ENCODE peak calls at places on chromosomes 2 and 18, in four cellular contexts. Q, T, B and R are unnamed samples.

GRCh38 chr2:131145040-131145439 is 39.9 kb downstream of the PLEKHB2 start:
- DNase-seq in B (no peak), T (no peak), Q (no peak), R (no peak)

GRCh38 chr2:165698621-165698946 is 95.5 kb downstream of the GALNT3 start:
- DNase-seq in B (peak), Q (peak), T (peak), R (peak)

GRCh38 chr2:128268611-128269357 is 49.9 kb downstream of the HS6ST1 start:
- DNase-seq in Q (no peak), T (no peak), B (no peak), R (no peak)

GRCh38 chr2:233223059-233223894 is 28.2 kb upstream of the ATG16L1 start:
- DNase-seq in Q (no peak), B (no peak), T (no peak), R (no peak)

GRCh38 chr18:10453885-10454772 is at the start of gene APCDD1:
- DNase-seq in T (no peak), B (no peak), Q (peak), R (peak)

GRCh38 chr2:127415593-127416485 is 2.4 kb upstream of the PROC start:
- DNase-seq in Q (peak), B (peak), T (peak), R (peak)

GRCh38 chr2:128783896-128784295 is 465.2 kb upstream of the HS6ST1 start:
- DNase-seq in Q (no peak), B (no peak), T (no peak), R (no peak)

GRCh38 chr2:239285071-239285931 is 115.5 kb downstream of the HDAC4 start:
- DNase-seq in Q (no peak), B (peak), T (no peak), R (peak)

GRCh38 chr2:68379184-68379708 is 14.2 kb downstream of the PLEK start:
- DNase-seq in T (no peak), B (no peak), Q (no peak), R (no peak)

GRCh38 chr18:34803877-34804276 is 93.8 kb downstream of the DTNA start:
- DNase-seq in B (no peak), T (no peak), Q (no peak), R (no peak)

GRCh38 chr2:79178073-79178720 is 18.6 kb upstream of the REG3A start:
- DNase-seq in Q (no peak), T (no peak), B (no peak), R (no peak)

GRCh38 chr18:9701604-9702324 is 6.3 kb upstream of the RAB31 start:
- DNase-seq in B (peak), T (no peak), Q (no peak), R (no peak)

GRCh38 chr18:35178260-35178659 is 62.6 kb upstream of the ZNF397 start:
- DNase-seq in Q (no peak), T (no peak), B (no peak), R (peak)

GRCh38 chr18:3186678-3187658 is 32.8 kb downstream of the MYOM1 start:
- DNase-seq in Q (no peak), T (no peak), B (peak), R (no peak)

GRCh38 chr18:72107647-72108046 is 436.5 kb downstream of the CBLN2 start:
- DNase-seq in B (no peak), Q (no peak), T (no peak), R (no peak)

GRCh38 chr2:235868224-235868623 is 300.0 kb downstream of the GBX2 start:
- DNase-seq in Q (no peak), B (no peak), T (no peak), R (peak)

GRCh38 chr18:78639597-78639950 is 340.0 kb upstream of the SALL3 start:
- DNase-seq in Q (no peak), B (no peak), T (no peak), R (no peak)

GRCh38 chr2:62708751-62709150 is 3.2 kb downstream of the EHBP1 start:
- DNase-seq in Q (no peak), T (no peak), B (no peak), R (no peak)

GRCh38 chr2:229520582-229521221 is 193.7 kb downstream of the DNER start:
- DNase-seq in T (no peak), B (no peak), Q (no peak), R (no peak)

GRCh38 chr2:212845941-212846340 is 305.5 kb downstream of the IKZF2 start:
- DNase-seq in B (no peak), Q (no peak), T (no peak), R (no peak)

GRCh38 chr2:209579236-209579749 is 155.4 kb downstream of the MAP2 start:
- DNase-seq in B (no peak), Q (no peak), T (no peak), R (peak)

GRCh38 chr2:120765911-120766757 is 30.5 kb downstream of the GLI2 start:
- DNase-seq in Q (no peak), B (no peak), T (no peak), R (no peak)

GRCh38 chr2:33848486-33848885 is 249.4 kb upstream of the FAM98A start:
- DNase-seq in Q (no peak), B (no peak), T (no peak), R (no peak)

GRCh38 chr2:226427538-226428307 is 371.9 kb downstream of the IRS1 start:
- DNase-seq in Q (peak), B (no peak), T (peak), R (peak)

GRCh38 chr2:124024491-124025348 is at the start of gene CNTNAP5:
- DNase-seq in T (no peak), B (peak), Q (no peak), R (peak)

GRCh38 chr2:68594674-68595492 is 48.5 kb upstream of the PROKR1 start:
- DNase-seq in Q (peak), T (peak), B (peak), R (peak)

GRCh38 chr2:10883880-10884529 is 27.7 kb upstream of the KCNF1 start:
- DNase-seq in Q (no peak), B (no peak), T (no peak), R (no peak)

GRCh38 chr2:42086500-42086953 is 38.7 kb downstream of the PKDCC start:
- DNase-seq in T (peak), B (peak), Q (peak), R (peak)

GRCh38 chr2:65228249-65228750 is 669 bp downstream of the ACTR2 start:
- DNase-seq in B (no peak), T (no peak), Q (no peak), R (peak)

GRCh38 chr2:226431301-226431955 is 368.2 kb downstream of the IRS1 start:
- DNase-seq in T (no peak), Q (no peak), B (no peak), R (no peak)

GRCh38 chr2:207251573-207252192 is 85.9 kb upstream of the KLF7 start:
- DNase-seq in B (no peak), Q (no peak), T (no peak), R (no peak)

GRCh38 chr2:207252979-207253640 is 87.4 kb upstream of the KLF7 start:
- DNase-seq in Q (no peak), T (no peak), B (no peak), R (no peak)

GRCh38 chr2:207251022-207251421 is 85.3 kb upstream of the KLF7 start:
- DNase-seq in T (no peak), Q (no peak), B (no peak), R (no peak)

GRCh38 chr2:207253946-207254345 is 88.2 kb upstream of the KLF7 start:
- DNase-seq in T (no peak), Q (peak), B (no peak), R (no peak)

DNA sequence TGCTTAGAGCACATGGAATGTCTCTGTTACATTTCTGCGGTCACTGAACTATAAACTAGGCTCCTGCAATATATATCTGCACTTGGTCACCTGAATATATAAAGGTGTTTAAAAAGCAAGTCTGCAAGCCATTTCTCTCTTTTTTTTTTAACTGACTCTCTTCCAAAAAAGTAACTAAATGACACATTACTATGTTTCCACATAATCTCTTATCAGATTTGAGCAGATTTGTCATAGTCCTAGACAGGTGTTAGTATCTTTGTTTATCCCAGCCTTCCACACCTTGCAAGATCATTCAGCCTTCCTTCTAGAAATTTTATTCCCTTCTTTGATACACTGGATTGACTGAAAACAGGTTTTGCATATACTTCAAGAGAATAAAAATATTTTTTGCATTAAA is 86.7 kb upstream of the KLF7 start:
- DNase-seq in B (no peak), Q (no peak), T (no peak), R (no peak)
- TF ChIP-seq POLR2A in B (no peak), Q (no peak), T (no peak), R (no peak)

GRCh38 chr2:29039718-29040480 is 34.4 kb downstream of the PCARE start:
- DNase-seq in Q (no peak), T (no peak), B (no peak), R (no peak)
- TF ChIP-seq MAX in Q (no peak), T (no peak), B (no peak), R (no peak)

GRCh38 chr2:216653093-216653799 is 20.0 kb downstream of the IGFBP2 start:
- DNase-seq in Q (no peak), B (no peak), T (no peak), R (no peak)
- H3K4me3 ChIP-seq in Q (no peak), B (no peak), T (no peak), R (no peak)

GRCh38 chr2:95526360-95527341 is 42.1 kb upstream of the TRIM43B start:
- DNase-seq in B (peak), T (peak), Q (peak), R (no peak)
- TF ChIP-seq POLR2A in B (no peak), T (peak), Q (no peak), R (no peak)

DNA sequence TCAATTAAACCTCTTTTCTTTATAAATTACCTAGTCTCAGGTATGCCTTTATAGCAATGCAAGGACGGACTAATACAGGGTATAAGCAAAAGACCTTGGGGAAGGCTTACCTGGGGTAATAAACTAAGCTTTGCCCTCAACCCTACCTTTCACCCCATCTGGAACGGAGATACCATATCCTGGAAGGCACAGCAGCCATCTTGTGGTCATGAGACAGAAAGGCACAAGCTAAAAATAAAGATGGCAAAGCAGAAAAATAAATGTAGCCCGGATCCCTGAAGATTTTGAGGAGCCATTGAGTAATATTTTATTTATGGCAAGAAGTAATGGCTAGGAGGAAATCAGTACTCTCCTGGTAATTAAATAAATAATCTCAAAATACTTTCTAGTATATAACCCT is 198.5 kb downstream of the SPP2 start:
- DNase-seq in T (no peak), B (no peak), Q (no peak), R (no peak)
- TF ChIP-seq MAX in T (no peak), B (no peak), Q (no peak), R (no peak)

DNA sequence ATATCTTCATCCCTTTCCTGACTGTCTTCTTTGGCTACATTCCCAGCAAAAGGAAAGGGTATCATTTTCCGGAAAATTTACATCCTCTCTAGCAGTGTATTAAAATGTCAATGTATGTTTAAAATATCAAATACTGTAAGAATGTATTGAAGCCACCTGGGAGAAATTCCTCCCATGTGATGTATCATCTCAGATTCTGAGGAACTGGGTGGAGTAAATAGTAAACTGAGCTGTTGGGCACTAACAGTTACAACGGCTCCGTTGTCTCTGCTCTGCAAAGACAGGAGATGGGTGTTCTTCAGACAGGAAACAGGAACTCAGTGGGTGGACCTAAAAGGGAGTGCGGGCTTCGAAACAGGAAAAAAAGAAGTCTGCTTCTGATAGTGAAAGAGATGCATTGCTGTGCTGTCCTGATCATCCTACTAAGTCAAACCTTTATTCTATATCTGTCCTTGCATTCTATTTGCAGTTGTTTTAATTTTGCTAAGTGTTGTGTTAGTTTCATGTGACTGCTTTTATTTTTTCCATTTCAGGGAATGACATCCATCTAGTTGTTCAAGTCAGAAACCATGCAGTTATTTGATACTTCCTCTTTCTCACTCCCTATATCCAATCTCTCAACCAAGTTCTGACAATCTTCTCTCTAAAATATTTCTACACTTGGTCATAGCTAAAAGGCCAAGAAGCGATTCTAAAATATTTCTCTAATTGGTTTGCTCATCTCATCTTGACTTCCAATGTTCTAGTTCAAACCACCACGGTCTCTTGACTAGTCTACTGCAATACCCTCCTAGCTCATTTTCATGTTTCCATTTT is 19.4 kb downstream of the DOK1 start:
- DNase-seq in Q (no peak), B (peak), T (no peak), R (peak)
- H3K4me3 ChIP-seq in Q (no peak), B (no peak), T (no peak), R (peak)

GRCh38 chr2:498493-499178 is 178.6 kb downstream of the TMEM18 start:
- DNase-seq in B (no peak), T (no peak), Q (no peak), R (no peak)
- TF ChIP-seq POLR2A in B (no peak), T (no peak), Q (no peak), R (no peak)

DNA sequence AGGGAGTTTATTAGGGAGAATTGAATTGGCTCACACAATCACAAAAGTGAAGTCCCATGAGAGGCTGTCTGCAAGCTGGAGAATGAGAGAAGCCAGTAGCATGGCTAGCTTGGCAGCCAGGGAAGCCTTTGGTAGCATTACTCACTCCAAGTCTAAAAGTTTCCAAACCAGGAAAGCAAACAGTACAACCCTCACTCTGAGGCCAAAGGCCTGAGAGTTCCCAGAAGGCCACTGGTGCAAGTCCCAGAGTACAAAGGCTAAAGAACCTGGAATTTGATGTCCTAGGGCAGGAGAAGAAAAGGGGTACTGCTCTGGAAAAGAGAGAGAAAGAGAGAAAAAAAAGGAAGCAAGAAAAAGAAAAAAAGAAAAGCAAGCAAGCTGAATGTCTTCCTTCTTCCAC is 318.2 kb downstream of the RND3 start:
- DNase-seq in T (no peak), Q (no peak), B (no peak), R (no peak)
- TF ChIP-seq MAX in T (no peak), Q (no peak), B (no peak), R (no peak)

GRCh38 chr2:237592425-237592980 is 2.0 kb upstream of the RAB17 start:
- DNase-seq in T (no peak), Q (no peak), B (no peak), R (no peak)

GRCh38 chr2:237591021-237591370 is 462 bp upstream of the RAB17 start:
- DNase-seq in T (peak), B (no peak), Q (no peak), R (no peak)

GRCh38 chr2:237591379-237591881 is 896 bp upstream of the RAB17 start:
- DNase-seq in B (peak), Q (no peak), T (peak), R (peak)

GRCh38 chr2:237588044-237588696 is 2.4 kb downstream of the RAB17 start:
- DNase-seq in T (no peak), B (no peak), Q (no peak), R (no peak)

GRCh38 chr2:237590272-237591020 is at the start of gene RAB17:
- DNase-seq in T (peak), B (no peak), Q (peak), R (no peak)
- H3K4me3 ChIP-seq in T (peak), B (no peak), Q (no peak), R (peak)

GRCh38 chr2:7730990-7731389 is 813.8 kb downstream of the RNF144A start:
- DNase-seq in B (no peak), T (no peak), Q (no peak), R (no peak)

GRCh38 chr2:7732497-7732896 is 815.3 kb downstream of the RNF144A start:
- DNase-seq in Q (no peak), B (no peak), T (no peak), R (no peak)

GRCh38 chr2:7728388-7728787 is 811.2 kb downstream of the RNF144A start:
- DNase-seq in Q (no peak), T (no peak), B (no peak), R (no peak)

GRCh38 chr2:7726989-7727388 is 809.8 kb downstream of the RNF144A start:
- DNase-seq in Q (no peak), T (no peak), B (no peak), R (no peak)

GRCh38 chr2:7730449-7730848 is 813.2 kb downstream of the RNF144A start:
- DNase-seq in B (no peak), Q (no peak), T (no peak), R (no peak)
- TF ChIP-seq POLR2A in B (no peak), Q (no peak), T (no peak), R (no peak)